ENCODE peak calls at places on chromosomes 2 and 18, in six cellular contexts. A is A549, M is GM12878, J is K562, I is endothelial cell of umbilical vein, H is HepG2. G is an unnamed sample.

GRCh38 chr2:40244251-40245010 is 207.5 kb downstream of the SLC8A1 start:
- DNase-seq in A (peak; percentile 57), M (no peak), J (no peak), I (peak; percentile 71), H (peak; percentile 37), G (peak; percentile 56)

GRCh38 chr18:45802814-45803492 is 22.5 kb upstream of the SIGLEC15 start:
- DNase-seq in A (peak; percentile 87), M (no peak), J (no peak), I (peak; percentile 94), H (no peak), G (peak; percentile 36)

GRCh38 chr2:65129276-65129612 is 662 bp downstream of the RAB1A start:
- DNase-seq in A (no peak), M (no peak), J (no peak), I (peak; percentile 37), H (no peak), G (peak; percentile 58)

GRCh38 chr2:23599691-23600090 is 214.7 kb downstream of the KLHL29 start:
- DNase-seq in A (no peak), M (no peak), J (no peak), I (no peak), H (no peak), G (no peak)

GRCh38 chr18:48820483-48821250 is 130.1 kb downstream of the SMAD7 start:
- DNase-seq in A (no peak), M (peak; percentile 93), J (no peak), I (no peak), H (no peak), G (peak; percentile 66)

GRCh38 chr2:42224422-42225067 is 55.4 kb downstream of the EML4 start:
- DNase-seq in A (no peak), M (no peak), J (no peak), I (no peak), H (no peak), G (no peak)

GRCh38 chr18:47936975-47937374 is 6.5 kb upstream of the SMAD2 start:
- DNase-seq in A (no peak), M (no peak), J (no peak), I (no peak), H (no peak), G (peak; percentile 93)

GRCh38 chr18:74294526-74294925 is 2.8 kb upstream of the CYB5A start:
- DNase-seq in A (no peak), M (no peak), J (no peak), I (no peak), H (no peak), G (no peak)

GRCh38 chr18:13269599-13270011 is 51.0 kb downstream of the LDLRAD4 start:
- DNase-seq in A (no peak), M (no peak), J (no peak), I (no peak), H (no peak), G (no peak)

GRCh38 chr2:86069091-86069685 is 36.5 kb downstream of the POLR1A start:
- DNase-seq in A (peak; percentile 46), M (no peak), J (no peak), I (no peak), H (no peak), G (no peak)

GRCh38 chr2:207515671-207516070 is 14.1 kb upstream of the CREB1 start:
- DNase-seq in A (no peak), M (no peak), J (no peak), I (no peak), H (no peak), G (no peak)

GRCh38 chr18:5543854-5544389 is at the start of gene EPB41L3:
- DNase-seq in A (no peak), M (no peak), J (no peak), I (peak; percentile 61), H (no peak), G (no peak)

GRCh38 chr18:51734576-51734975 is 537.1 kb upstream of the MEX3C start:
- DNase-seq in A (no peak), M (no peak), J (no peak), I (no peak), H (no peak), G (no peak)

GRCh38 chr18:41594582-41594981 is 360.5 kb upstream of the PIK3C3 start:
- DNase-seq in A (no peak), M (no peak), J (no peak), I (no peak), H (no peak), G (no peak)

GRCh38 chr2:18153741-18154140 is 275.3 kb downstream of the KCNS3 start:
- DNase-seq in A (no peak), M (no peak), J (no peak), I (no peak), H (no peak), G (no peak)

GRCh38 chr2:2899826-2900225 is 477.8 kb downstream of the EIPR1 start:
- DNase-seq in A (no peak), M (no peak), J (no peak), I (no peak), H (no peak), G (no peak)

GRCh38 chr2:191230174-191230573 is 15.0 kb upstream of the MYO1B start:
- DNase-seq in A (no peak), M (no peak), J (no peak), I (no peak), H (no peak), G (no peak)

GRCh38 chr18:50614838-50615237 is 55.0 kb downstream of the MAPK4 start:
- DNase-seq in A (peak; percentile 34), M (no peak), J (no peak), I (no peak), H (peak; percentile 98), G (peak; percentile 56)

GRCh38 chr18:70384181-70384790 is 95.4 kb downstream of the SOCS6 start:
- DNase-seq in A (peak; percentile 91), M (no peak), J (no peak), I (no peak), H (peak; percentile 72), G (peak; percentile 72)

GRCh38 chr2:160229591-160229990 is 29.5 kb upstream of the ITGB6 start:
- DNase-seq in A (peak; percentile 63), M (no peak), J (no peak), I (peak; percentile 84), H (no peak), G (no peak)

GRCh38 chr2:5560981-5561380 is 131.2 kb upstream of the SOX11 start:
- DNase-seq in A (no peak), M (no peak), J (no peak), I (no peak), H (no peak), G (no peak)

GRCh38 chr2:233426619-233427342 is 72.5 kb downstream of the DGKD start:
- DNase-seq in A (peak; percentile 90), M (no peak), J (peak; percentile 58), I (no peak), H (peak; percentile 72), G (peak; percentile 75)

GRCh38 chr2:85385746-85386145 is 24.4 kb downstream of the CAPG start:
- DNase-seq in A (no peak), M (no peak), J (no peak), I (no peak), H (no peak), G (no peak)

GRCh38 chr2:200396726-200397348 is 90.3 kb downstream of the SPATS2L start:
- DNase-seq in A (no peak), M (no peak), J (no peak), I (peak; percentile 32), H (no peak), G (no peak)

GRCh38 chr2:112474844-112475486 is 7.0 kb upstream of the TTL start:
- DNase-seq in A (no peak), M (no peak), J (no peak), I (no peak), H (no peak), G (no peak)

GRCh38 chr2:119240311-119241204 is 16.9 kb downstream of the STEAP3 start:
- DNase-seq in A (peak; percentile 43), M (no peak), J (no peak), I (no peak), H (peak; percentile 33), G (no peak)
- TF ChIP-seq MYC in A (no peak), M (no peak), J (no peak), I (no peak), H (no peak), G (no peak)

DNA sequence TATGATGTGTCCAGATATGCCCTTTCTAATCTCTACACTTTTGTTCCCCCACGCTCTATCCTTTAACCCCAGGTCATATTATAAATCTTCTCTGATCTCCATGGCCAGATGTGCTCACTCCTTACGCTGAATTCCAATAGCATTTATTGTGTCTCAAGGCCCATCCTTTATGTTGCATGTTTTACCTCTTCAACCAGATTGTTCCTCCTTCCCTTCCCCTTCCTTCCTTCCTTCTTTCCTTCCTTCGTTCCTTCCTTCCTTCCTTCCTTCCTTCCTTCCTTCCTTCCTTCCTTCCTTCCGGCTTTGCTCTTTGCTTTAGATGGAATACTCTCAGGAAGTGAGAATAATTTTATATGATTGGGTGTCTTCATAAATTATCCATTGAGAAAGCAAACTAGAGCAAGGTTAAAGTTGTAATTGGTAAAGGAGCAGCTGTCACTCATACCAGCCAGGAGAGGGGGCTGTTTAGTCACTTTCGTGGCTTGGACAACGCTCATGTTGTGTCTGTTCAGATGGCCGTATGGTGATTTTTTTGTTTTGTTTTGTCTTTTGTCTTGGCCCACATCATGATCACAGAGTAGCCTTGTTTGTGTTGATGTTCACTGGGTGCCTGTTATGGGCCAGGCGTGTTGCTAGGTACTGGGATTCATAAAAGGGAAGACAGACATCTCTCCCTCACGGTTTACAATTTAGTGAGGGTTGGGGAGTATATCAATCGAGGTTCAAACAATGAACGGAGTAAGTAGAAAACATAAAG is 68.0 kb downstream of the DAW1 start:
- DNase-seq in A (peak; percentile 62), M (no peak), J (peak; percentile 5), I (peak; percentile 22), H (peak; percentile 60), G (peak; percentile 70)
- TF ChIP-seq CTCF in A (peak; percentile 46), M (peak; percentile 64), J (no peak), I (peak; percentile 40), H (peak; percentile 81), G (peak; percentile 82)

DNA sequence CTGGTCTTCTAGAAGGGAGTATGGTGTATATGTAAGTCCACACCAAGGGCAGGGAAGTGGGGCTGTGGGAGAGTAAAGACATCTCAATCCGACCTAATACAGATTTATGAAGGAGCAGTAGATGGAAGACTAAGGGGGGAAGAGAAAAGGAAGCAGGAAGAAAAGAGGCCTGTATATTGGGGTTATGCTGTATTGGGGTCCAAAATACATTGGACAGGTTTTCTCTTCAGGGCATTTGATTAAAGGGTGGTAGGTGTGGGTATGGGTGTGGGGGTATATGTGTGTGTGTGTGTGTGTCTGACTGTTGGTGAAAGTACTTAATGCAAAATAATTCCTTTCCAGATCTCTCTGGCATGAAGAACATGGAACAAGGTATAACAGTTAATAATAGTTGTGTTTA is 33.6 kb upstream of the SCYGR2 start:
- DNase-seq in A (no peak), M (no peak), J (no peak), I (no peak), H (no peak), G (no peak)
- TF ChIP-seq POLR2A in A (no peak), M (no peak), J (no peak), I (no peak), H (no peak), G (no peak)

GRCh38 chr2:72803151-72803550 is 22.7 kb downstream of the EXOC6B start:
- DNase-seq in A (no peak), M (no peak), J (no peak), I (no peak), H (no peak), G (no peak)
- TF ChIP-seq MYC in A (no peak), M (no peak), J (no peak), I (no peak), H (no peak), G (no peak)

GRCh38 chr2:134228493-134228903 is 25.4 kb upstream of the MGAT5 start:
- DNase-seq in A (peak; percentile 21), M (no peak), J (peak; percentile 37), I (no peak), H (peak; percentile 72), G (peak; percentile 45)
- TF ChIP-seq CTCF in A (no peak), M (peak; percentile 55), J (peak; percentile 55), I (peak; percentile 35), H (peak; percentile 77), G (peak; percentile 48)